ENCODE peak calls at places on chromosomes 16 and 17, in eight cellular contexts. F, N, H, X, U, W, L and Y are unnamed samples.

GRCh38 chr17:59856859-59857794 is 35.6 kb downstream of the TUBD1 start:
- DNase-seq in F (no peak), N (no peak), H (no peak), X (peak), U (no peak), W (peak), L (no peak), Y (no peak)

GRCh38 chr16:89257281-89257731 is 39.8 kb downstream of the ZNF778 start:
- DNase-seq in F (no peak), N (no peak), H (peak), X (peak), U (no peak), W (peak), L (peak), Y (no peak)

GRCh38 chr17:57949649-57950048 is 5.6 kb downstream of the CUEDC1 start:
- DNase-seq in F (peak), N (no peak), H (peak), X (no peak), U (peak), W (peak), L (peak), Y (no peak)

GRCh38 chr16:26051078-26051477 is 359.3 kb downstream of the HS3ST4 start:
- DNase-seq in F (no peak), N (no peak), H (no peak), X (peak), U (no peak), W (no peak), L (no peak), Y (no peak)

GRCh38 chr17:700504-701094 is 14.0 kb downstream of the VPS53 start:
- DNase-seq in F (no peak), N (peak), H (no peak), X (no peak), U (no peak), W (peak), L (no peak), Y (no peak)

GRCh38 chr17:1007310-1008007 is 10.5 kb downstream of the TIMM22 start:
- DNase-seq in F (no peak), N (no peak), H (no peak), X (no peak), U (no peak), W (no peak), L (no peak), Y (peak)

GRCh38 chr16:54193656-54194007 is 93.0 kb downstream of the IRX3 start:
- DNase-seq in F (peak), N (no peak), H (peak), X (peak), U (peak), W (peak), L (peak), Y (peak)

GRCh38 chr17:30323895-30324319 is 9.9 kb downstream of the TMIGD1 start:
- DNase-seq in F (no peak), N (peak), H (peak), X (no peak), U (no peak), W (peak), L (peak), Y (no peak)

GRCh38 chr17:13940858-13941665 is 128.2 kb upstream of the COX10 start:
- DNase-seq in F (no peak), N (no peak), H (no peak), X (peak), U (no peak), W (peak), L (no peak), Y (no peak)

GRCh38 chr16:1908983-1909382 is 9.2 kb downstream of the HS3ST6 start:
- DNase-seq in F (no peak), N (no peak), H (no peak), X (no peak), U (no peak), W (no peak), L (no peak), Y (peak)

GRCh38 chr16:80604600-80605355 is 64.0 kb downstream of the DYNLRB2 start:
- DNase-seq in F (no peak), N (no peak), H (no peak), X (no peak), U (no peak), W (no peak), L (no peak), Y (no peak)

GRCh38 chr17:7356072-7356549 is 1.2 kb downstream of the TMEM95 start:
- DNase-seq in F (peak), N (peak), H (peak), X (peak), U (peak), W (peak), L (peak), Y (peak)

GRCh38 chr17:31390748-31391495 is 553 bp upstream of the RAB11FIP4 start:
- DNase-seq in F (no peak), N (no peak), H (no peak), X (peak), U (no peak), W (no peak), L (no peak), Y (no peak)

GRCh38 chr17:74952431-74953128 is 16.9 kb downstream of the OTOP3 start:
- DNase-seq in F (no peak), N (no peak), H (no peak), X (no peak), U (no peak), W (no peak), L (no peak), Y (no peak)

GRCh38 chr16:68396481-68396880 is 51.8 kb downstream of the SMPD3 start:
- DNase-seq in F (no peak), N (peak), H (peak), X (no peak), U (peak), W (peak), L (no peak), Y (no peak)

GRCh38 chr17:42673885-42674754 is 2.7 kb downstream of the PLEKHH3 start:
- DNase-seq in F (peak), N (no peak), H (peak), X (peak), U (no peak), W (no peak), L (peak), Y (peak)

GRCh38 chr17:48564200-48565023 is 13.7 kb downstream of the HOXB4 start:
- DNase-seq in F (no peak), N (no peak), H (no peak), X (peak), U (no peak), W (no peak), L (peak), Y (peak)
- H3K4me3 ChIP-seq in F (peak), N (no peak), H (peak), X (peak), U (peak), W (no peak), L (peak), Y (peak)

GRCh38 chr16:86568677-86569623 is 2.3 kb downstream of the FOXC2 start:
- DNase-seq in F (no peak), N (no peak), H (no peak), X (no peak), U (no peak), W (no peak), L (no peak), Y (no peak)
- H3K4me3 ChIP-seq in F (peak), N (no peak), H (peak), X (no peak), U (peak), W (no peak), L (peak), Y (no peak)

DNA sequence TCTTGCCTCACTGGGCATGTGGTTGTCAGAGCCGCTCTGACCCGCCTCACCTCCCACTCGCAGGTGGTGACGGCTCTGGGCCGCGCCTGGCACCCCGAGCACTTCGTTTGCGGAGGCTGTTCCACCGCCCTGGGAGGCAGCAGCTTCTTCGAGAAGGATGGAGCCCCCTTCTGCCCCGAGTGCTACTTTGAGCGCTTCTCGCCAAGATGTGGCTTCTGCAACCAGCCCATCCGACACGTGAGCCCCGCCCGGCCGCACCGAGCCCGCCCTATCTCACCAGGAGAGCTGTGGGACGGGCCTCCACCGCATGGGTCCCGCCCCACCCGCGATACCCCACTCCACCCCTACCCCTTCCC is 4.0 kb downstream of the TGFB1I1 start:
- DNase-seq in F (peak), N (no peak), H (peak), X (peak), U (peak), W (no peak), L (no peak), Y (no peak)
- H3K4me3 ChIP-seq in F (no peak), N (peak), H (peak), X (no peak), U (peak), W (no peak), L (no peak), Y (peak)

GRCh38 chr17:78527345-78527744 is 49.9 kb downstream of the DNAH17 start:
- DNase-seq in F (no peak), N (no peak), H (no peak), X (no peak), U (no peak), W (no peak), L (no peak), Y (no peak)
- H3K4me3 ChIP-seq in F (no peak), N (no peak), H (no peak), X (no peak), U (no peak), W (no peak), L (no peak), Y (no peak)

DNA sequence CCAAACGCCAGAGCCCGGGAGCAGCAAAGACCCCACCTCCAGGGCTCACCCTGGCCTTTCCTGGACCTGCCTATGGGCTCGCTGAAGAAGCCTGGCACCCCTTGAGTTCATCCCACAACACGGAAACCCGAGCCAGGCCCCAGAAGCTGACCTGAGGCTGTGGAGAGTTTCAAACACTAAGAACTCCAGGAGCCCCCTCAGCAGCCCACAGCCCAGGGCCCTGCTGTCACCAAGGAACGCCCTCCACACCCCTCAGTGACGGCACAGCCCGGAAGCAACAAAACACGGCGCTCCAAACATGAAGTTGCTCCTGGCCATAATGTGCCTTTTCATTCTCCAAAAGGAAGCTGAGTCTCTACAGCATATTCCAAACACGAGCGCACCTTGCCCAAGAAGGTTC is 9.2 kb downstream of the SLC38A10 start:
- DNase-seq in F (no peak), N (no peak), H (no peak), X (no peak), U (no peak), W (no peak), L (no peak), Y (no peak)
- H3K4me3 ChIP-seq in F (peak), N (peak), H (peak), X (no peak), U (peak), W (no peak), L (no peak), Y (no peak)

GRCh38 chr17:51118330-51119195 is 2.1 kb downstream of the SPAG9 start:
- DNase-seq in F (peak), N (no peak), H (peak), X (no peak), U (no peak), W (peak), L (peak), Y (peak)
- H3K4me3 ChIP-seq in F (peak), N (no peak), H (peak), X (peak), U (peak), W (peak), L (no peak), Y (peak)

GRCh38 chr17:47305302-47305923 is 18.3 kb upstream of the EFCAB13 start:
- DNase-seq in F (no peak), N (no peak), H (peak), X (peak), U (no peak), W (peak), L (no peak), Y (no peak)
- H3K4me3 ChIP-seq in F (no peak), N (no peak), H (no peak), X (no peak), U (no peak), W (no peak), L (no peak), Y (no peak)